ENCODE peak calls at places on chromosomes 3 and 15, in six cellular contexts. One of them, this sample, is unnamed.

GRCh38 chr3:104763007-104763406 is 603.7 kb upstream of the ALCAM start:
- DNase-seq in mammary epithelial cell: no peak
- DNase-seq in astrocyte of the hippocampus: peak; percentile 90
- DNase-seq in fibroblast of lung: peak; percentile 44
- DNase-seq in HEK293T: no peak
- DNase-seq in AG09309: no peak
- DNase-seq in this sample: no peak

GRCh38 chr3:138049157-138049919 is 39.4 kb downstream of the CLDN18 start:
- DNase-seq in mammary epithelial cell: no peak
- DNase-seq in astrocyte of the hippocampus: peak; percentile 74
- DNase-seq in fibroblast of lung: peak; percentile 51
- DNase-seq in HEK293T: no peak
- DNase-seq in AG09309: peak; percentile 70
- DNase-seq in this sample: no peak

GRCh38 chr3:11794927-11795326 is 51.8 kb downstream of the TAMM41 start:
- DNase-seq in mammary epithelial cell: no peak
- DNase-seq in astrocyte of the hippocampus: no peak
- DNase-seq in fibroblast of lung: no peak
- DNase-seq in HEK293T: no peak
- DNase-seq in AG09309: no peak
- DNase-seq in this sample: no peak

GRCh38 chr3:29642393-29643033 is 361.6 kb downstream of the RBMS3 start:
- DNase-seq in mammary epithelial cell: peak; percentile 72
- DNase-seq in astrocyte of the hippocampus: peak; percentile 79
- DNase-seq in fibroblast of lung: peak; percentile 7
- DNase-seq in HEK293T: peak; percentile 10
- DNase-seq in AG09309: peak; percentile 67
- DNase-seq in this sample: peak; percentile 45

GRCh38 chr3:85846940-85847339 is 888.2 kb downstream of the CADM2 start:
- DNase-seq in mammary epithelial cell: no peak
- DNase-seq in astrocyte of the hippocampus: no peak
- DNase-seq in fibroblast of lung: peak; percentile 7
- DNase-seq in HEK293T: no peak
- DNase-seq in AG09309: no peak
- DNase-seq in this sample: no peak

GRCh38 chr3:45929042-45929679 is 14.1 kb upstream of the CXCR6 start:
- DNase-seq in mammary epithelial cell: no peak
- DNase-seq in astrocyte of the hippocampus: peak; percentile 61
- DNase-seq in fibroblast of lung: peak; percentile 30
- DNase-seq in HEK293T: peak; percentile 56
- DNase-seq in AG09309: no peak
- DNase-seq in this sample: no peak

GRCh38 chr15:61182955-61183354 is 46.1 kb downstream of the RORA start:
- DNase-seq in mammary epithelial cell: no peak
- DNase-seq in astrocyte of the hippocampus: no peak
- DNase-seq in fibroblast of lung: no peak
- DNase-seq in HEK293T: no peak
- DNase-seq in AG09309: no peak
- DNase-seq in this sample: no peak

GRCh38 chr3:113292933-113293332 is 81.6 kb downstream of the BOC start:
- DNase-seq in mammary epithelial cell: no peak
- DNase-seq in astrocyte of the hippocampus: no peak
- DNase-seq in fibroblast of lung: no peak
- DNase-seq in HEK293T: no peak
- DNase-seq in AG09309: no peak
- DNase-seq in this sample: no peak

GRCh38 chr3:194840661-194841514 is 155.2 kb downstream of the FAM43A start:
- DNase-seq in mammary epithelial cell: peak; percentile 14
- DNase-seq in astrocyte of the hippocampus: peak; percentile 68
- DNase-seq in fibroblast of lung: peak; percentile 4
- DNase-seq in HEK293T: no peak
- DNase-seq in AG09309: no peak
- DNase-seq in this sample: no peak

GRCh38 chr15:93265046-93265658 is 176.1 kb upstream of the RGMA start:
- DNase-seq in mammary epithelial cell: no peak
- DNase-seq in astrocyte of the hippocampus: peak; percentile 79
- DNase-seq in fibroblast of lung: no peak
- DNase-seq in HEK293T: no peak
- DNase-seq in AG09309: no peak
- DNase-seq in this sample: no peak

GRCh38 chr3:197155039-197155438 is 125.4 kb upstream of the MELTF start:
- DNase-seq in mammary epithelial cell: no peak
- DNase-seq in astrocyte of the hippocampus: no peak
- DNase-seq in fibroblast of lung: peak; percentile 22
- DNase-seq in HEK293T: no peak
- DNase-seq in AG09309: no peak
- DNase-seq in this sample: no peak

GRCh38 chr15:28923726-28924280 is 38.0 kb downstream of the APBA2 start:
- DNase-seq in mammary epithelial cell: no peak
- DNase-seq in astrocyte of the hippocampus: no peak
- DNase-seq in fibroblast of lung: no peak
- DNase-seq in HEK293T: no peak
- DNase-seq in AG09309: no peak
- DNase-seq in this sample: no peak

GRCh38 chr3:178274711-178275110 is 261.5 kb upstream of the KCNMB2 start:
- DNase-seq in mammary epithelial cell: no peak
- DNase-seq in astrocyte of the hippocampus: no peak
- DNase-seq in fibroblast of lung: no peak
- DNase-seq in HEK293T: no peak
- DNase-seq in AG09309: no peak
- DNase-seq in this sample: no peak

GRCh38 chr3:34544136-34544535 is 745.7 kb downstream of the PDCD6IP start:
- DNase-seq in mammary epithelial cell: no peak
- DNase-seq in astrocyte of the hippocampus: no peak
- DNase-seq in fibroblast of lung: no peak
- DNase-seq in HEK293T: no peak
- DNase-seq in AG09309: no peak
- DNase-seq in this sample: no peak

GRCh38 chr15:98358971-98359370 is 289.4 kb upstream of the IGF1R start:
- DNase-seq in mammary epithelial cell: no peak
- DNase-seq in astrocyte of the hippocampus: no peak
- DNase-seq in fibroblast of lung: no peak
- DNase-seq in HEK293T: no peak
- DNase-seq in AG09309: no peak
- DNase-seq in this sample: no peak

GRCh38 chr15:95287774-95288173 is 1042.7 kb upstream of the NR2F2 start:
- DNase-seq in mammary epithelial cell: peak; percentile 18
- DNase-seq in astrocyte of the hippocampus: peak; percentile 19
- DNase-seq in fibroblast of lung: peak; percentile 67
- DNase-seq in HEK293T: no peak
- DNase-seq in AG09309: no peak
- DNase-seq in this sample: no peak

GRCh38 chr3:107452436-107452835 is 70.3 kb upstream of the BBX start:
- DNase-seq in mammary epithelial cell: peak; percentile 40
- DNase-seq in astrocyte of the hippocampus: peak; percentile 67
- DNase-seq in fibroblast of lung: peak; percentile 61
- DNase-seq in HEK293T: no peak
- DNase-seq in AG09309: no peak
- DNase-seq in this sample: no peak

GRCh38 chr3:29141197-29141911 is 139.5 kb upstream of the RBMS3 start:
- DNase-seq in mammary epithelial cell: no peak
- DNase-seq in astrocyte of the hippocampus: peak; percentile 20
- DNase-seq in fibroblast of lung: peak; percentile 9
- DNase-seq in HEK293T: no peak
- DNase-seq in AG09309: no peak
- DNase-seq in this sample: no peak

GRCh38 chr3:32359766-32360513 is 31.7 kb upstream of the CMTM7 start:
- DNase-seq in mammary epithelial cell: no peak
- DNase-seq in astrocyte of the hippocampus: no peak
- DNase-seq in fibroblast of lung: no peak
- DNase-seq in HEK293T: no peak
- DNase-seq in AG09309: no peak
- DNase-seq in this sample: no peak

GRCh38 chr3:185308126-185308754 is 54.4 kb upstream of the EHHADH start:
- DNase-seq in mammary epithelial cell: peak; percentile 59
- DNase-seq in astrocyte of the hippocampus: peak; percentile 62
- DNase-seq in fibroblast of lung: peak; percentile 68
- DNase-seq in HEK293T: peak; percentile 42
- DNase-seq in AG09309: peak; percentile 28
- DNase-seq in this sample: no peak

GRCh38 chr15:100200287-100200772 is 141.4 kb downstream of the ADAMTS17 start:
- DNase-seq in mammary epithelial cell: no peak
- DNase-seq in astrocyte of the hippocampus: no peak
- DNase-seq in fibroblast of lung: no peak
- DNase-seq in HEK293T: no peak
- DNase-seq in AG09309: no peak
- DNase-seq in this sample: no peak